ENCODE peak calls at places on chromosomes 12 and 14, in six cellular contexts. D is GM06990, N is lower leg skin, B is PC-3, V is coronary artery, I is psoas muscle. G is an unnamed sample.

GRCh38 chr14:93688794-93689193 is 99.5 kb downstream of the PRIMA1 start:
- DNase-seq in D (no peak), B (no peak), V (no peak), I (no peak), N (no peak), G (no peak)

GRCh38 chr12:47725893-47726292 is 603 bp upstream of the ENDOU start:
- DNase-seq in I (no peak), V (no peak), D (no peak), N (peak; percentile 68), B (peak; percentile 17), G (no peak)

GRCh38 chr14:98599082-98599481 is 672.9 kb downstream of the BCL11B start:
- DNase-seq in I (no peak), D (no peak), N (no peak), V (no peak), B (no peak), G (no peak)

GRCh38 chr14:54127526-54127925 is 170.9 kb upstream of the BMP4 start:
- DNase-seq in D (no peak), B (peak; percentile 62), V (no peak), I (no peak), N (no peak), G (no peak)

GRCh38 chr12:112822056-112822455 is 30.5 kb downstream of the RPH3A start:
- DNase-seq in V (peak; percentile 63), B (no peak), N (no peak), D (no peak), I (no peak), G (no peak)

GRCh38 chr14:68677476-68677875 is 115.4 kb downstream of the ZFP36L1 start:
- DNase-seq in N (no peak), B (no peak), I (no peak), V (no peak), D (no peak), G (no peak)

GRCh38 chr12:56723889-56724659 is 1.0 kb downstream of the NACA start:
- DNase-seq in V (no peak), N (peak; percentile 93), D (no peak), I (peak; percentile 62), B (peak; percentile 45), G (no peak)

GRCh38 chr12:76091245-76091757 is 6.8 kb upstream of the NAP1L1 start:
- DNase-seq in D (no peak), B (no peak), N (no peak), I (no peak), V (no peak), G (no peak)

GRCh38 chr12:4985820-4986219 is 57.9 kb upstream of the KCNA5 start:
- DNase-seq in V (no peak), N (no peak), B (no peak), I (no peak), D (no peak), G (no peak)

GRCh38 chr12:18120899-18121298 is 30.9 kb upstream of the RERGL start:
- DNase-seq in I (no peak), V (no peak), N (no peak), B (no peak), D (no peak), G (no peak)

GRCh38 chr12:26629864-26630263 is 203.1 kb downstream of the ITPR2 start:
- DNase-seq in B (peak; percentile 41), I (no peak), V (no peak), N (no peak), D (no peak), G (no peak)

GRCh38 chr14:89276424-89276975 is 140.5 kb downstream of the FOXN3 start:
- DNase-seq in B (no peak), N (no peak), V (peak; percentile 43), I (no peak), D (peak; percentile 81), G (no peak)

GRCh38 chr12:49970030-49970429 is 2.7 kb upstream of the AQP6 start:
- DNase-seq in V (peak; percentile 61), D (no peak), N (no peak), B (no peak), I (no peak), G (no peak)

GRCh38 chr12:49967042-49967776 is 5.5 kb downstream of the AQP5 start:
- DNase-seq in V (peak; percentile 85), B (peak; percentile 82), I (peak; percentile 89), D (peak; percentile 87), N (peak; percentile 98), G (peak; percentile 98)

GRCh38 chr12:49969027-49969426 is 3.7 kb upstream of the AQP6 start:
- DNase-seq in I (no peak), N (no peak), B (no peak), D (no peak), V (peak; percentile 70), G (no peak)

GRCh38 chr12:49967777-49968250 is 4.9 kb upstream of the AQP6 start:
- DNase-seq in V (no peak), D (no peak), B (no peak), N (no peak), I (no peak), G (no peak)

GRCh38 chr12:49968431-49968830 is 4.3 kb upstream of the AQP6 start:
- DNase-seq in D (no peak), N (no peak), I (no peak), V (no peak), B (no peak), G (no peak)
- TF ChIP-seq CTCF in D (no peak), N (no peak), I (no peak), V (no peak), B (no peak), G (no peak)

GRCh38 chr12:66744956-66745383 is 66.1 kb upstream of the GRIP1 start:
- DNase-seq in B (peak; percentile 81), I (no peak), N (no peak), D (no peak), V (no peak), G (no peak)
- TF ChIP-seq CTCF in B (no peak), I (no peak), N (no peak), D (no peak), V (no peak), G (no peak)

GRCh38 chr12:52608161-52608560 is 6.9 kb upstream of the KRT72 start:
- DNase-seq in B (no peak), I (no peak), D (no peak), N (no peak), V (peak; percentile 66), G (no peak)

GRCh38 chr12:52608826-52609630 is 7.8 kb upstream of the KRT72 start:
- DNase-seq in V (peak; percentile 43), D (no peak), N (no peak), B (no peak), I (no peak), G (no peak)

GRCh38 chr12:52612431-52613290 is 5.7 kb downstream of the KRT73 start:
- DNase-seq in V (peak; percentile 12), B (no peak), N (peak; percentile 36), I (no peak), D (no peak), G (no peak)

GRCh38 chr12:52613363-52614030 is 4.9 kb downstream of the KRT73 start:
- DNase-seq in D (no peak), B (no peak), I (no peak), V (peak; percentile 40), N (no peak), G (no peak)

DNA sequence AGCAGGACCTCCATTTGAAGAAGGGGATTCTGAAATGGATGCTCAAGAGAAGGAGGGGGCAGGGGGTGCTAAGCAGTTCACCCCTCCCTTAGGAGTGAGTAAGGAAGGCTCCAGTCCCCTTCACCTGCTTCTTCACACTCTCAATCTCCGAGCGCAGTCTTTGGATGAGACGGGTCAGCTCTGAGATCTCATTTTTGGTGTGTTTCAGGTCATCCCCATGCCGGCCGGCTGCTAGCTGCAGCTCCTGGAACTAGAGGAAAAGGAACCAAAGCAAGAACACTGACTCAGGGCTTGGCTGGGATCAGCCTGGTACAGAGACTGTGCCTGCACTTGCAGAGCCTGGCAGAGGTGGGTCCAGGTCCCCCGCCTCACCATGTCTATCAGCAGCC is 7.3 kb downstream of the KRT73 start:
- DNase-seq in B (no peak), V (peak; percentile 47), D (no peak), I (no peak), N (no peak), G (peak; percentile 24)
- TF ChIP-seq CTCF in B (no peak), V (no peak), D (no peak), I (no peak), N (no peak), G (no peak)

GRCh38 chr12:46300906-46301305 is 32.1 kb upstream of the SLC38A1 start:
- DNase-seq in N (no peak), B (no peak), I (no peak), V (no peak), D (no peak), G (no peak)

GRCh38 chr12:46304080-46304479 is 35.2 kb upstream of the SLC38A1 start:
- DNase-seq in I (no peak), D (no peak), B (no peak), V (no peak), N (no peak), G (no peak)

GRCh38 chr12:46299846-46300245 is 31.0 kb upstream of the SLC38A1 start:
- DNase-seq in I (no peak), B (no peak), N (no peak), V (no peak), D (no peak), G (no peak)

DNA sequence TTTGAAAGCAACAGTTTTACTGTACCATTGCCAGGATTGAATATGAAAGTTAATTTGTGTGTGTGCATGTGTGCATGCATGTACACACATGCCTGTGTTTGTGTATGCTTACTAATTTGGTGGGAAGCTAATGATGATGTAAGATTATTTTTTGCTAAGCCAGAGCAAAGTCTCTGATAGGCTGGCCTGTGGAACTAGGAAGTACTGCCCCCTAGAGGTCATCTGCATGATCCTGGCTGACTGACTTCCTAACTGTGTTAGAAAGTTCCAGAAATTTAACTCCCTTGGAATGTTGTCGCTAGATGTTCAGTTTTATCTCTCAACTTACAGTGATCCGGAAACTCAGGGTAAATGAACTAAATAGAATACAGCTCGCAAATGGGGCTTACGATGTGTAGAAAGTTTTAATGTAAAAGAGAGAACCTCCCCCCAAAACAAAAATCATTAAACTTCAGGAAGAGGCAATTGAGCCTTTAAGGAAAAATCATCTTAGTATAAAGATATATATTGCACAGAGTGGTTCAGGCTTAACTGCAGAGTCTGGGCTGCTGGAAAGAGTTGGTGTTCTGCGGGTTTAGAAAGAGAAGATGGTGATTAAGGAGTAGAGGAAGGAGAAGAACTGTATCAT is 34.3 kb upstream of the SLC38A1 start:
- DNase-seq in D (no peak), V (no peak), B (peak; percentile 60), I (no peak), N (no peak), G (no peak)
- TF ChIP-seq CTCF in D (peak; percentile 76), V (peak; percentile 14), B (peak; percentile 79), I (peak; percentile 52), N (no peak), G (peak; percentile 40)

G was measured in mesothelial cell of epicardium.